ENCODE peak calls at places on chromosomes 12 and 14, in six cellular contexts. B, K, Z, U, S and G are unnamed samples.

GRCh38 chr14:90692061-90692460 is 124.2 kb downstream of the TTC7B start:
- DNase-seq in U (peak; percentile 67), K (no peak), S (no peak), B (no peak), Z (no peak), G (no peak)

GRCh38 chr12:89883630-89884364 is 175.2 kb upstream of the ATP2B1 start:
- DNase-seq in S (no peak), B (no peak), Z (no peak), U (peak; percentile 48), K (no peak), G (no peak)

GRCh38 chr12:120078868-120079267 is 37.7 kb downstream of the RAB35 start:
- DNase-seq in K (no peak), Z (peak; percentile 42), U (no peak), B (no peak), S (no peak), G (no peak)

GRCh38 chr14:99206053-99206452 is 65.9 kb downstream of the BCL11B start:
- DNase-seq in B (no peak), Z (no peak), U (no peak), S (no peak), K (no peak), G (no peak)

GRCh38 chr12:125120566-125120965 is 55.3 kb downstream of the AACS start:
- DNase-seq in B (no peak), K (no peak), Z (no peak), U (no peak), S (no peak), G (no peak)

GRCh38 chr14:65945333-65945732 is 532.8 kb downstream of the FUT8 start:
- DNase-seq in U (no peak), Z (no peak), K (no peak), S (no peak), B (no peak), G (no peak)

GRCh38 chr12:120257041-120257821 is 8.3 kb downstream of the PXN start:
- DNase-seq in Z (no peak), B (peak; percentile 75), U (peak; percentile 93), S (peak; percentile 48), K (no peak), G (peak; percentile 58)

GRCh38 chr12:70417121-70417520 is 51.0 kb downstream of the KCNMB4 start:
- DNase-seq in Z (no peak), K (no peak), B (no peak), S (no peak), U (no peak), G (no peak)

GRCh38 chr14:53011053-53011462 is 60.2 kb upstream of the FERMT2 start:
- DNase-seq in U (peak; percentile 99), Z (peak; percentile 78), B (peak; percentile 38), S (peak; percentile 69), K (peak; percentile 31), G (peak; percentile 87)

GRCh38 chr12:57631566-57632368 is 1.2 kb downstream of the B4GALNT1 start:
- DNase-seq in S (peak; percentile 8), Z (no peak), U (no peak), K (no peak), B (no peak), G (no peak)

GRCh38 chr12:20567413-20567812 is 127.7 kb upstream of the SLCO1C1 start:
- DNase-seq in U (peak; percentile 23), S (no peak), B (no peak), K (no peak), Z (no peak), G (no peak)

GRCh38 chr12:98418357-98419075 is 96.9 kb upstream of the TMPO start:
- DNase-seq in Z (peak; percentile 88), S (peak; percentile 85), U (peak; percentile 93), K (peak; percentile 93), B (peak; percentile 78), G (peak; percentile 94)

GRCh38 chr12:14567311-14568195 is at the start of gene PLBD1:
- DNase-seq in K (peak; percentile 72), Z (peak; percentile 72), U (no peak), B (peak; percentile 91), S (peak; percentile 67), G (peak; percentile 63)

GRCh38 chr12:116390656-116391335 is 113.3 kb upstream of the MED13L start:
- DNase-seq in B (peak; percentile 20), U (no peak), Z (no peak), S (no peak), K (no peak), G (no peak)

GRCh38 chr14:81206115-81206514 is 14.6 kb downstream of the GTF2A1 start:
- DNase-seq in S (no peak), Z (no peak), U (peak; percentile 54), K (no peak), B (no peak), G (no peak)

GRCh38 chr14:104856869-104857860 is 7.9 kb upstream of the CEP170B start:
- DNase-seq in S (no peak), Z (no peak), U (no peak), B (no peak), K (no peak), G (no peak)

GRCh38 chr14:81710232-81710845 is 176.7 kb upstream of the SEL1L start:
- DNase-seq in B (peak; percentile 35), U (peak; percentile 1), S (peak; percentile 62), Z (no peak), K (no peak), G (no peak)

GRCh38 chr12:68904351-68904982 is 28.5 kb downstream of the CPM start:
- DNase-seq in S (no peak), U (peak; percentile 10), K (no peak), B (no peak), Z (no peak), G (no peak)

GRCh38 chr14:103558071-103558882 is 4.2 kb downstream of the BAG5 start:
- DNase-seq in K (peak; percentile 16), S (no peak), Z (no peak), U (peak; percentile 83), B (no peak), G (peak; percentile 29)

GRCh38 chr12:71282020-71282419 is 124.2 kb upstream of the TSPAN8 start:
- DNase-seq in B (no peak), Z (no peak), K (no peak), S (no peak), U (no peak), G (no peak)

GRCh38 chr12:81759215-81759991 is at the start of gene PPFIA2:
- DNase-seq in S (peak; percentile 35), U (peak; percentile 4), K (peak; percentile 18), B (peak; percentile 6), Z (peak; percentile 45), G (peak; percentile 50)

GRCh38 chr14:81423504-81423903 is 23.4 kb upstream of the STON2 start:
- DNase-seq in S (no peak), B (peak; percentile 14), U (no peak), K (no peak), Z (no peak), G (peak; percentile 51)

GRCh38 chr14:96616168-96616681 is 114.0 kb downstream of the PAPOLA start:
- DNase-seq in B (no peak), K (no peak), Z (no peak), S (no peak), U (no peak), G (no peak)

GRCh38 chr12:132436791-132437251 is 53.1 kb upstream of the FBRSL1 start:
- DNase-seq in U (no peak), Z (no peak), S (no peak), K (no peak), B (no peak), G (no peak)
- H3K27me3 ChIP-seq in U (peaks cover 25% of the 10 kb centered on the region), Z (no peaks in the 10 kb centered on the region), S (no peaks in the 10 kb centered on the region), K (no peaks in the 10 kb centered on the region), B (no peaks in the 10 kb centered on the region), G (no peaks in the 10 kb centered on the region)

DNA sequence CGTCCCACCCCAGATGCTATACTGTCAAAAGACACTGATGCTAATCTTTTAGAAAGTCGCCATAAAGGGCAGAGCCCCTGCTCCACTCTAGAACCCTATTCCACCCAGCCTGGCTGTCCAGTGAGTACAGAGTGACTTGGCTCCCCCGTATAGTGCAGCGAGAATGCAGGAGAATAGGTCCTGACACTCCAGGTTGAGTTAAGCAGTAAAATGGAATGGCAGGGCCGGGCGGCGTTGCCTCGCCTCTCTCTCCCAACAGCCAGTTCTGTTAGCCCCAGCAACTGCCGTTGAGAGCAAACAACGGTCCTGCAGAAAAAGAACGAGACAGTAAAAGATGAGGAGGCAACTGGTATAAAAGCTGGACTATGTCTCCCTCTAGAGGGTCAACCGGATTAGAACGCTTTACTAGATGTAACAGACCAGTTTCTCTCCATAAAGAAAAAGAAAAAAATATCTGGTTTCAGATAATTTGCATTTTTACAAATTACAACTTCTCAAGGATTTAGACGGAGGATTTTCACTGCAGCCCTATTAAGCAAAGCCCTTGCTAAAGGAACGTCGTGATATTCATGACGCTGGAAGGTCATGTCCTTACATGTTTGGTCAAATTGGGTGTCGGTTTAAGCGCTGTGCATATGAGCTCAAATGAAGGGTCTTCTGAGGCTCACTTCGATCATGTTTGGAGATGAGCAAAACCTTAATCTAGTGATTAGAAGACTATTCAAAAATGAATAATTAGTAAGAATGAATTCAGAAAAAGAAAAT is 67.5 kb upstream of the USP15 start:
- DNase-seq in B (peak; percentile 42), Z (peak; percentile 50), K (peak; percentile 45), S (peak; percentile 86), U (peak; percentile 82), G (peak; percentile 54)
- H3K27me3 ChIP-seq in B (peaks cover 15% of the 10 kb centered on the region), Z (no peaks in the 10 kb centered on the region), K (peaks cover 25% of the 10 kb centered on the region), S (peaks cover 55% of the 10 kb centered on the region), U (peaks cover 31% of the 10 kb centered on the region), G (no peaks in the 10 kb centered on the region)

GRCh38 chr14:32940711-32941667 is 2.3 kb downstream of the NPAS3 start:
- DNase-seq in Z (no peak), B (no peak), U (no peak), K (no peak), S (no peak), G (no peak)

GRCh38 chr14:32941668-32942065 is 3.0 kb downstream of the NPAS3 start:
- DNase-seq in B (no peak), U (no peak), K (no peak), S (no peak), Z (no peak), G (no peak)

GRCh38 chr14:32938719-32939253 is at the start of gene NPAS3:
- DNase-seq in B (peak; percentile 46), S (peak; percentile 35), K (no peak), U (no peak), Z (no peak), G (no peak)

GRCh38 chr14:32940066-32940651 is 1.5 kb downstream of the NPAS3 start:
- DNase-seq in Z (no peak), K (no peak), B (no peak), U (no peak), S (no peak), G (no peak)

DNA sequence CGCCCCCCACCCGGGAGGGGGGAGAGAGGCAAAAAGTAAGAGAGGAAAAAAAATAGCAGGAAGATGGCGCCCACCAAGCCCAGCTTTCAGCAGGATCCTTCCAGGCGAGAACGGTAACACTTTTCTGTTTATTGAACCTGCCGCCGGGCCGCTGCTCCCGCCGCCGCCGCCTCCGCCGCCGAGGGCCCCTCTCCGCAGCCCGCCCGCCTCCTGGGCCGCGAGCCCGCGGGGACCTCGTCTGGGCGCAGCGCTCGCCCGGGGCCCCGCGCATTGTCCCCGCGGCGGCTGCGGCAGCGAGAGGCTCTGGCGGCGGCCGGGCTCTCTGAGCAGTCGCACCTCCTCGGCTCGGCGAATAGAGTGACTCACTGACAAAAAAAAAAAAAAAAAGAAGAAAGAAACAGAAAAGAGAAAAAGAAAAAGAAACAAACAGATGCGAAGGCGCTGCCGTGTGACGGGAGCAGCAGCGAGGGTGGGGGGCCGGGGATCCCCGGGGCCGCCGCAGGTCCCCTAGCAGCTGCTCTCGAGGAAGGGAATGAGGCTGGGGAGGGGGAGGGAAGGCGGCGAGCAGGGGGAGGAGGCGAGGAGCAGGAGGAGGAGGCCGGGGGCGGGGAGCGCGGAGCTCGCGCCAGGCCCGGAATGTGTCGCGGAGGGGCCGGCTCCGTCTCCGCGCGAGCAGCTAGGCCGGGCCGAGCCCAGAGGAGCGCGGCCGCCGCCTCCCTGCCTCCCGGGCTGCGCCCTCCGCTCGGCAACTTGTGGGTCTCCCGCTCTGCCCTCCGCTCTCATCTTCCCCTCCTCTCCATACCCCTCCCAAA is 781 bp downstream of the NPAS3 start:
- DNase-seq in U (peak; percentile 16), B (peak; percentile 87), S (peak; percentile 81), Z (peak; percentile 66), K (peak; percentile 62), G (peak; percentile 85)
- H3K27me3 ChIP-seq in U (peaks cover 40% of the 10 kb centered on the region), B (peaks cover 9% of the 10 kb centered on the region), S (peaks cover 63% of the 10 kb centered on the region), Z (no peaks in the 10 kb centered on the region), K (peaks cover 40% of the 10 kb centered on the region), G (no peaks in the 10 kb centered on the region)

GRCh38 chr12:12723681-12724420 is 6.7 kb downstream of the CDKN1B start:
- DNase-seq in K (peak; percentile 52), B (peak; percentile 59), U (peak; percentile 25), Z (peak; percentile 69), S (peak; percentile 52), G (peak; percentile 71)
- H3K27me3 ChIP-seq in K (no peaks in the 10 kb centered on the region), B (no peaks in the 10 kb centered on the region), U (no peaks in the 10 kb centered on the region), Z (no peaks in the 10 kb centered on the region), S (no peaks in the 10 kb centered on the region), G (no peaks in the 10 kb centered on the region)